ENCODE peak calls at places on chromosomes 16 and 17, in six cellular contexts. T is astrocyte; K is activated T-helper 1 cell treated with Interleukin-2 at 50 U/mL for 16 hours; B is NCI-H510A treated with DMSO at 0.1 percent for 48 hours; A is Kasumi-1; O is activated T-cell treated with anti-CD3 and anti-CD28 coated beads, Interleukin-2, amount 50 U/mL, for 72 hours. F is an unnamed sample.

GRCh38 chr16:87442581-87442966 is 50.2 kb downstream of the ZCCHC14 start:
- DNase-seq in T (peak), K (no peak), B (no peak), A (no peak), O (no peak), F (no peak)

GRCh38 chr17:2094891-2095535 is 40.1 kb downstream of the HIC1 start:
- DNase-seq in T (peak), K (no peak), B (no peak), A (peak), O (no peak), F (no peak)

GRCh38 chr17:55264273-55264639 is 504 bp upstream of the HLF start:
- DNase-seq in T (no peak), K (no peak), B (peak), A (no peak), O (no peak), F (no peak)

GRCh38 chr16:89426736-89427525 is 63.4 kb downstream of the ANKRD11 start:
- DNase-seq in T (peak), K (no peak), B (no peak), A (no peak), O (no peak), F (no peak)

GRCh38 chr17:45171338-45172231 is 9.9 kb downstream of the HEXIM2 start:
- DNase-seq in T (no peak), K (no peak), B (peak), A (no peak), O (no peak), F (no peak)

GRCh38 chr17:42422412-42422957 is 571 bp downstream of the CAVIN1 start:
- DNase-seq in T (no peak), K (no peak), B (peak), A (no peak), O (peak), F (no peak)

GRCh38 chr16:840561-841454 is 40.3 kb upstream of the GNG13 start:
- DNase-seq in T (no peak), K (no peak), B (no peak), A (no peak), O (no peak), F (no peak)

GRCh38 chr17:64459284-64459747 is 10.4 kb downstream of the MILR1 start:
- DNase-seq in T (peak), K (no peak), B (no peak), A (no peak), O (no peak), F (no peak)

GRCh38 chr16:67441289-67441753 is 10.4 kb downstream of the HSD11B2 start:
- DNase-seq in T (no peak), K (no peak), B (peak), A (no peak), O (no peak), F (no peak)

GRCh38 chr16:87233928-87234327 is 83.3 kb downstream of the C16orf95 start:
- DNase-seq in T (peak), K (no peak), B (no peak), A (peak), O (no peak), F (no peak)

GRCh38 chr17:82320956-82321927 is 3.8 kb upstream of the CD7 start:
- DNase-seq in T (no peak), K (peak), B (no peak), A (peak), O (peak), F (no peak)

GRCh38 chr16:19168173-19169080 is at the start of gene SYT17:
- DNase-seq in T (no peak), K (no peak), B (peak), A (no peak), O (no peak), F (no peak)

GRCh38 chr16:78866556-78866955 is 734.0 kb downstream of the MAF start:
- DNase-seq in T (no peak), K (no peak), B (no peak), A (no peak), O (no peak), F (no peak)

GRCh38 chr17:9575381-9576072 is at the start of gene STX8:
- DNase-seq in T (peak), K (peak), B (peak), A (peak), O (peak), F (peak)

GRCh38 chr16:89050868-89051311 is 42.8 kb upstream of the ACSF3 start:
- DNase-seq in T (no peak), K (no peak), B (no peak), A (no peak), O (no peak), F (no peak)

GRCh38 chr16:3695610-3696369 is 21.5 kb downstream of the TRAP1 start:
- DNase-seq in T (no peak), K (no peak), B (no peak), A (no peak), O (no peak), F (no peak)

GRCh38 chr16:85004587-85005205 is 6.6 kb downstream of the ZDHHC7 start:
- DNase-seq in T (peak), K (no peak), B (no peak), A (no peak), O (no peak), F (no peak)

GRCh38 chr17:37671813-37672544 is 28.7 kb upstream of the DDX52 start:
- DNase-seq in T (peak), K (no peak), B (peak), A (no peak), O (no peak), F (no peak)

GRCh38 chr16:73076291-73076959 is 28.5 kb upstream of the ZFHX3 start:
- DNase-seq in T (no peak), K (no peak), B (no peak), A (no peak), O (no peak), F (no peak)

GRCh38 chr17:81412490-81413093 is 17.3 kb downstream of the BAHCC1 start:
- DNase-seq in T (no peak), K (peak), B (no peak), A (no peak), O (peak), F (no peak)

GRCh38 chr16:23567602-23568001 is 10.1 kb downstream of the UBFD1 start:
- DNase-seq in T (no peak), K (no peak), B (no peak), A (no peak), O (no peak), F (no peak)

GRCh38 chr17:81349397-81350319 is 45.6 kb upstream of the BAHCC1 start:
- DNase-seq in T (no peak), K (no peak), B (peak), A (no peak), O (no peak), F (no peak)

GRCh38 chr17:40791808-40792436 is 7.8 kb downstream of the KRT28 start:
- DNase-seq in T (peak), K (no peak), B (no peak), A (peak), O (no peak), F (peak)

GRCh38 chr17:71080937-71081336 is 911.6 kb downstream of the KCNJ2 start:
- DNase-seq in T (no peak), K (no peak), B (peak), A (no peak), O (no peak), F (no peak)

GRCh38 chr17:57004944-57005579 is 27.1 kb downstream of the SCPEP1 start:
- DNase-seq in T (no peak), K (no peak), B (peak), A (peak), O (no peak), F (peak)

GRCh38 chr17:82489117-82489516 is 30.4 kb upstream of the FOXK2 start:
- DNase-seq in T (peak), K (no peak), B (no peak), A (no peak), O (no peak), F (no peak)

GRCh38 chr17:77692571-77693161 is 265.8 kb upstream of the TNRC6C start:
- DNase-seq in T (peak), K (no peak), B (no peak), A (no peak), O (peak), F (no peak)

GRCh38 chr17:64771980-64772844 is 110.1 kb upstream of the SMURF2 start:
- DNase-seq in T (no peak), K (no peak), B (no peak), A (peak), O (no peak), F (peak)

GRCh38 chr17:34683390-34683789 is 104.0 kb downstream of the TMEM132E start:
- DNase-seq in T (no peak), K (no peak), B (no peak), A (no peak), O (no peak), F (no peak)

GRCh38 chr17:9811537-9811936 is 10.3 kb downstream of the GSG1L2 start:
- DNase-seq in T (no peak), K (no peak), B (no peak), A (no peak), O (no peak), F (no peak)

GRCh38 chr16:14337303-14338191 is 266.4 kb downstream of the MRTFB start:
- DNase-seq in T (no peak), K (no peak), B (peak), A (no peak), O (no peak), F (no peak)

GRCh38 chr16:2769100-2769529 is 8.0 kb downstream of the ELOB start:
- DNase-seq in T (no peak), K (no peak), B (no peak), A (no peak), O (no peak), F (no peak)

GRCh38 chr17:19654342-19654886 is 5.9 kb downstream of the ALDH3A2 start:
- DNase-seq in T (no peak), K (no peak), B (no peak), A (no peak), O (no peak), F (no peak)

GRCh38 chr16:583815-584591 is 5.9 kb upstream of the RAB40C start:
- DNase-seq in T (no peak), K (no peak), B (peak), A (no peak), O (no peak), F (no peak)

GRCh38 chr17:65794572-65794971 is 233.1 kb upstream of the AXIN2 start:
- DNase-seq in T (peak), K (no peak), B (peak), A (peak), O (no peak), F (no peak)

F was measured in AML-193.